ENCODE peak calls at places on chromosomes 13 and 19, in seven cellular contexts. A, O, U, V, L, H and Z are unnamed samples.

GRCh38 chr19:12801466-12802266 is at the start of the genes PRDX2 and THSD8:
- DNase-seq in A (no peak), O (peak), U (peak), V (peak), L (peak), H (peak), Z (peak)

GRCh38 chr19:42563352-42564210 is 31.1 kb downstream of the CEACAM8 start:
- DNase-seq in A (no peak), O (peak), U (no peak), V (no peak), L (peak), H (no peak), Z (peak)

GRCh38 chr13:73825143-73825542 is 309.1 kb downstream of the KLF12 start:
- DNase-seq in A (no peak), O (no peak), U (peak), V (no peak), L (no peak), H (no peak), Z (no peak)

GRCh38 chr13:76885203-76886004 is 801 bp downstream of the KCTD12 start:
- DNase-seq in A (peak), O (no peak), U (peak), V (peak), L (peak), H (peak), Z (peak)

GRCh38 chr13:78228940-78229339 is 310.3 kb upstream of the EDNRB start:
- DNase-seq in A (peak), O (no peak), U (no peak), V (no peak), L (no peak), H (no peak), Z (peak)

GRCh38 chr19:35270381-35270811 is 1.6 kb downstream of the USF2 start:
- DNase-seq in A (no peak), O (no peak), U (no peak), V (no peak), L (no peak), H (no peak), Z (no peak)

GRCh38 chr19:19615086-19615485 is 3.4 kb downstream of the PBX4 start:
- DNase-seq in A (peak), O (no peak), U (no peak), V (no peak), L (no peak), H (no peak), Z (peak)

GRCh38 chr19:48258350-48258749 is 2.6 kb upstream of the CARD8 start:
- DNase-seq in A (peak), O (peak), U (peak), V (no peak), L (no peak), H (no peak), Z (peak)

GRCh38 chr19:49133621-49134454 is 14.5 kb downstream of the PPFIA3 start:
- DNase-seq in A (no peak), O (no peak), U (no peak), V (no peak), L (no peak), H (peak), Z (peak)